ENCODE peak calls at places on chromosomes 13 and 19, in five cellular contexts. H is activated CD4-positive, alpha-beta T cell treated with anti-CD3 and anti-CD28 coated beads, Interleukin-2, amount 10 ng/mL, durations not matched to agents 24 days and 14 days; Q is islet precursor cell; R is CD4-positive, alpha-beta memory T cell; D is effector memory CD4-positive, alpha-beta T cell. W is an unnamed sample.

GRCh38 chr19:30479657-30480056 is 107.5 kb downstream of the ZNF536 start:
- DNase-seq in H (no peak), Q (no peak), R (no peak), D (no peak), W (no peak)

GRCh38 chr13:105333416-105333815 is 1202.0 kb downstream of the EFNB2 start:
- DNase-seq in H (no peak), Q (no peak), R (no peak), D (no peak), W (no peak)

GRCh38 chr19:41904118-41904870 is 21.3 kb downstream of the ARHGEF1 start:
- DNase-seq in H (no peak), Q (no peak), R (no peak), D (no peak), W (no peak)

GRCh38 chr19:32098953-32099352 is 246.5 kb upstream of the ZNF507 start:
- DNase-seq in H (no peak), Q (no peak), R (no peak), D (no peak), W (no peak)

GRCh38 chr13:82740442-82740841 is 1141.8 kb downstream of the SLITRK1 start:
- DNase-seq in H (no peak), Q (no peak), R (no peak), D (no peak), W (no peak)

GRCh38 chr13:30685987-30686386 is 49.4 kb upstream of the ALOX5AP start:
- DNase-seq in H (no peak), Q (peak), R (no peak), D (no peak), W (no peak)

GRCh38 chr19:51546650-51547396 is 15.4 kb upstream of the SIGLEC6 start:
- DNase-seq in H (peak), Q (peak), R (no peak), D (no peak), W (no peak)

GRCh38 chr13:49690133-49690989 is 925 bp downstream of the EBPL start:
- DNase-seq in H (no peak), Q (no peak), R (peak), D (no peak), W (no peak)

GRCh38 chr13:79062291-79062690 is 343.8 kb downstream of the RBM26 start:
- DNase-seq in H (no peak), Q (no peak), R (no peak), D (no peak), W (no peak)

GRCh38 chr19:50493171-50493570 is 16.5 kb upstream of the GARIN5A start:
- DNase-seq in H (no peak), Q (no peak), R (no peak), D (no peak), W (no peak)

GRCh38 chr13:73956795-73957408 is 177.3 kb downstream of the KLF12 start:
- DNase-seq in H (no peak), Q (no peak), R (no peak), D (no peak), W (no peak)

GRCh38 chr19:43395561-43395960 is 19.1 kb upstream of the TEX101 start:
- DNase-seq in H (no peak), Q (peak), R (no peak), D (no peak), W (no peak)

GRCh38 chr19:44757735-44758505 is 9.4 kb downstream of the BCL3 start:
- DNase-seq in H (no peak), Q (peak), R (no peak), D (no peak), W (no peak)

GRCh38 chr13:47298506-47298905 is 401.7 kb upstream of the HTR2A start:
- DNase-seq in H (no peak), Q (no peak), R (no peak), D (no peak), W (no peak)

GRCh38 chr19:49678970-49679831 is 2.1 kb downstream of the PRMT1 start:
- DNase-seq in H (no peak), Q (no peak), R (no peak), D (no peak), W (no peak)

GRCh38 chr19:14871619-14872230 is 14.2 kb downstream of the OR7A17 start:
- DNase-seq in H (no peak), Q (no peak), R (no peak), D (no peak), W (no peak)

GRCh38 chr19:1257475-1258160 is 9.2 kb downstream of the MIDN start:
- DNase-seq in H (no peak), Q (no peak), R (no peak), D (no peak), W (no peak)

GRCh38 chr19:45990113-45990728 is 5.0 kb upstream of the CCDC61 start:
- DNase-seq in H (no peak), Q (no peak), R (no peak), D (no peak), W (no peak)

GRCh38 chr13:51584731-51585191 is 499 bp downstream of the WDFY2 start:
- DNase-seq in H (peak), Q (peak), R (peak), D (peak), W (peak)

GRCh38 chr13:54699831-54700230 is 1671.2 kb downstream of the OLFM4 start:
- DNase-seq in H (no peak), Q (no peak), R (no peak), D (no peak), W (no peak)

GRCh38 chr13:108200781-108201398 is 14.4 kb downstream of the LIG4 start:
- DNase-seq in H (no peak), Q (no peak), R (no peak), D (no peak), W (no peak)

GRCh38 chr19:56838930-56839664 is 1.4 kb downstream of the PEG3 start:
- DNase-seq in H (no peak), Q (no peak), R (no peak), D (no peak), W (peak)

GRCh38 chr13:93625536-93625935 is 398.9 kb downstream of the GPC6 start:
- DNase-seq in H (no peak), Q (no peak), R (no peak), D (no peak), W (no peak)

GRCh38 chr19:3053218-3053621 is 9.1 kb downstream of the TLE5 start:
- DNase-seq in H (no peak), Q (no peak), R (no peak), D (no peak), W (no peak)

GRCh38 chr19:28686741-28687140 is 526.2 kb downstream of the UQCRFS1 start:
- DNase-seq in H (no peak), Q (no peak), R (no peak), D (no peak), W (no peak)

GRCh38 chr13:26372747-26373146 is 118.8 kb downstream of the CDK8 start:
- DNase-seq in H (no peak), Q (no peak), R (peak), D (no peak), W (no peak)

GRCh38 chr13:111413407-111414187 is 93.2 kb downstream of the TEX29 start:
- DNase-seq in H (no peak), Q (no peak), R (no peak), D (no peak), W (no peak)

GRCh38 chr13:94978516-94978915 is 266.2 kb upstream of the SOX21 start:
- DNase-seq in H (no peak), Q (no peak), R (no peak), D (no peak), W (no peak)

GRCh38 chr13:78649997-78650724 is 8.8 kb downstream of the OBI1 start:
- DNase-seq in H (no peak), Q (no peak), R (no peak), D (no peak), W (no peak)

GRCh38 chr13:28089065-28089464 is 11.3 kb downstream of the FLT3 start:
- DNase-seq in H (no peak), Q (no peak), R (no peak), D (no peak), W (no peak)

GRCh38 chr19:4045597-4046361 is 20.9 kb downstream of the ZBTB7A start:
- DNase-seq in H (no peak), Q (no peak), R (no peak), D (no peak), W (peak)

GRCh38 chr19:54616840-54617560 is 13.3 kb upstream of the LILRB1 start:
- DNase-seq in H (no peak), Q (no peak), R (no peak), D (no peak), W (no peak)

GRCh38 chr19:7868671-7869452 is 5.3 kb downstream of the PRR36 start:
- DNase-seq in H (peak), Q (peak), R (peak), D (peak), W (no peak)

GRCh38 chr13:113058988-113059850 is 46.4 kb upstream of the F7 start:
- DNase-seq in H (no peak), Q (no peak), R (no peak), D (no peak), W (peak)